ENCODE peak calls at places on chromosomes 7 and 10, in six cellular contexts. One of them, this sample, is unnamed.

GRCh38 chr7:9181356-9181755 is 747.9 kb downstream of the NXPH1 start:
- DNase-seq in GM10248: no peak
- DNase-seq in AG09309: no peak
- DNase-seq in cardiac fibroblast: no peak
- DNase-seq in HEK293T: no peak
- DNase-seq in CD4-positive, alpha-beta T cell: no peak
- DNase-seq in this sample: no peak

GRCh38 chr10:77590344-77591237 is 47.0 kb downstream of the KCNMA1 start:
- DNase-seq in cardiac fibroblast: no peak
- DNase-seq in HEK293T: no peak
- DNase-seq in GM10248: no peak
- DNase-seq in AG09309: no peak
- DNase-seq in CD4-positive, alpha-beta T cell: no peak
- DNase-seq in this sample: no peak

GRCh38 chr7:25402528-25402927 is 174.2 kb upstream of the NPVF start:
- DNase-seq in HEK293T: no peak
- DNase-seq in AG09309: no peak
- DNase-seq in CD4-positive, alpha-beta T cell: no peak
- DNase-seq in cardiac fibroblast: no peak
- DNase-seq in GM10248: no peak
- DNase-seq in this sample: peak; percentile 14

GRCh38 chr7:27189560-27190283 is 4.7 kb upstream of the HOXA11 start:
- DNase-seq in AG09309: no peak
- DNase-seq in cardiac fibroblast: no peak
- DNase-seq in HEK293T: no peak
- DNase-seq in CD4-positive, alpha-beta T cell: no peak
- DNase-seq in GM10248: no peak
- DNase-seq in this sample: no peak

GRCh38 chr7:150951521-150951920 is 26.6 kb downstream of the KCNH2 start:
- DNase-seq in CD4-positive, alpha-beta T cell: no peak
- DNase-seq in GM10248: no peak
- DNase-seq in HEK293T: no peak
- DNase-seq in cardiac fibroblast: no peak
- DNase-seq in AG09309: no peak
- DNase-seq in this sample: no peak

GRCh38 chr7:87599336-87599735 is 1.3 kb downstream of the ABCB1 start:
- DNase-seq in CD4-positive, alpha-beta T cell: peak; percentile 31
- DNase-seq in HEK293T: no peak
- DNase-seq in cardiac fibroblast: no peak
- DNase-seq in AG09309: no peak
- DNase-seq in GM10248: peak; percentile 75
- DNase-seq in this sample: no peak

GRCh38 chr7:134854816-134855215 is 75.4 kb downstream of the CALD1 start:
- DNase-seq in cardiac fibroblast: peak; percentile 48
- DNase-seq in CD4-positive, alpha-beta T cell: no peak
- DNase-seq in GM10248: no peak
- DNase-seq in HEK293T: no peak
- DNase-seq in AG09309: no peak
- DNase-seq in this sample: no peak

GRCh38 chr10:125052146-125052545 is 108.2 kb downstream of the CTBP2 start:
- DNase-seq in CD4-positive, alpha-beta T cell: no peak
- DNase-seq in cardiac fibroblast: no peak
- DNase-seq in HEK293T: no peak
- DNase-seq in AG09309: no peak
- DNase-seq in GM10248: no peak
- DNase-seq in this sample: no peak

GRCh38 chr7:71131256-71131752 is 640 bp upstream of the GALNT17 start:
- DNase-seq in GM10248: no peak
- DNase-seq in CD4-positive, alpha-beta T cell: no peak
- DNase-seq in cardiac fibroblast: no peak
- DNase-seq in AG09309: no peak
- DNase-seq in HEK293T: no peak
- DNase-seq in this sample: peak; percentile 2

GRCh38 chr7:451255-452229 is 68.1 kb downstream of the PDGFA start:
- DNase-seq in cardiac fibroblast: no peak
- DNase-seq in AG09309: no peak
- DNase-seq in GM10248: peak; percentile 52
- DNase-seq in HEK293T: no peak
- DNase-seq in CD4-positive, alpha-beta T cell: no peak
- DNase-seq in this sample: no peak

GRCh38 chr7:121328508-121329459 is at the start of gene WNT16:
- DNase-seq in GM10248: peak; percentile 24
- DNase-seq in HEK293T: no peak
- DNase-seq in CD4-positive, alpha-beta T cell: no peak
- DNase-seq in AG09309: no peak
- DNase-seq in cardiac fibroblast: no peak
- DNase-seq in this sample: no peak

GRCh38 chr7:37284805-37285211 is 163.9 kb downstream of the ELMO1 start:
- DNase-seq in HEK293T: peak; percentile 70
- DNase-seq in cardiac fibroblast: peak; percentile 47
- DNase-seq in CD4-positive, alpha-beta T cell: peak; percentile 55
- DNase-seq in GM10248: peak; percentile 52
- DNase-seq in AG09309: no peak
- DNase-seq in this sample: peak; percentile 28

GRCh38 chr7:2968176-2968575 is 75.5 kb downstream of the CARD11 start:
- DNase-seq in CD4-positive, alpha-beta T cell: peak; percentile 16
- DNase-seq in GM10248: no peak
- DNase-seq in AG09309: no peak
- DNase-seq in HEK293T: peak; percentile 3
- DNase-seq in cardiac fibroblast: no peak
- DNase-seq in this sample: no peak

GRCh38 chr10:35208536-35208935 is 81.9 kb downstream of the CREM start:
- DNase-seq in AG09309: no peak
- DNase-seq in CD4-positive, alpha-beta T cell: no peak
- DNase-seq in GM10248: no peak
- DNase-seq in cardiac fibroblast: peak; percentile 35
- DNase-seq in HEK293T: no peak
- DNase-seq in this sample: no peak

GRCh38 chr7:115409682-115410426 is 488.0 kb downstream of the MDFIC start:
- DNase-seq in cardiac fibroblast: no peak
- DNase-seq in CD4-positive, alpha-beta T cell: no peak
- DNase-seq in GM10248: no peak
- DNase-seq in HEK293T: no peak
- DNase-seq in AG09309: no peak
- DNase-seq in this sample: no peak

GRCh38 chr10:117175215-117175900 is 21.9 kb upstream of the KCNK18 start:
- DNase-seq in CD4-positive, alpha-beta T cell: peak; percentile 45
- DNase-seq in HEK293T: peak; percentile 50
- DNase-seq in AG09309: no peak
- DNase-seq in GM10248: peak; percentile 41
- DNase-seq in cardiac fibroblast: no peak
- DNase-seq in this sample: peak; percentile 20

GRCh38 chr10:3886666-3887251 is 101.8 kb upstream of the KLF6 start:
- DNase-seq in GM10248: peak; percentile 20
- DNase-seq in HEK293T: no peak
- DNase-seq in CD4-positive, alpha-beta T cell: no peak
- DNase-seq in cardiac fibroblast: peak; percentile 93
- DNase-seq in AG09309: peak; percentile 80
- DNase-seq in this sample: peak; percentile 92

GRCh38 chr10:133062635-133063034 is 25.1 kb upstream of the ADGRA1 start:
- DNase-seq in CD4-positive, alpha-beta T cell: no peak
- DNase-seq in GM10248: no peak
- DNase-seq in cardiac fibroblast: no peak
- DNase-seq in AG09309: no peak
- DNase-seq in HEK293T: no peak
- DNase-seq in this sample: no peak

GRCh38 chr7:18405731-18406130 is 89.8 kb upstream of the HDAC9 start:
- DNase-seq in cardiac fibroblast: no peak
- DNase-seq in GM10248: no peak
- DNase-seq in AG09309: no peak
- DNase-seq in HEK293T: no peak
- DNase-seq in CD4-positive, alpha-beta T cell: no peak
- DNase-seq in this sample: no peak